ENCODE peak calls at places on chromosomes 7 and 10, in eight cellular contexts. A is substantia nigra; S is neuronal stem cell; D is H54; V is caudate nucleus; L is activated CD4-positive, alpha-beta memory T cell treated with anti-CD3 and anti-CD28 coated beads, Interleukin-2, amount 10 ng/mL, durations not matched to agents 7 days and 5 days; C is GM12892; Y is NCI-H345. H is an unnamed sample.

GRCh38 chr10:120426306-120426705 is 30.7 kb upstream of the PLPP4 start:
- DNase-seq in Y (no peak), D (no peak), V (no peak), C (no peak), A (no peak), L (no peak), S (no peak), H (no peak)

GRCh38 chr7:149716007-149716931 is 57.1 kb downstream of the ZNF467 start:
- DNase-seq in L (no peak), Y (no peak), V (no peak), S (no peak), A (no peak), C (no peak), D (no peak), H (no peak)

GRCh38 chr7:28409716-28410627 is 2.3 kb upstream of the CREB5 start:
- DNase-seq in V (no peak), D (no peak), C (no peak), S (peak), Y (peak), L (no peak), A (peak), H (no peak)

GRCh38 chr7:21497072-21497471 is 45.8 kb upstream of the DNAH11 start:
- DNase-seq in L (no peak), A (no peak), V (no peak), C (no peak), D (peak), Y (no peak), S (no peak), H (no peak)

GRCh38 chr7:151608031-151608551 is 88.4 kb upstream of the RHEB start:
- DNase-seq in C (no peak), S (no peak), V (no peak), D (no peak), L (no peak), A (no peak), Y (no peak), H (no peak)

GRCh38 chr7:130912086-130912909 is 178.3 kb upstream of the KLF14 start:
- DNase-seq in L (no peak), S (no peak), A (no peak), D (no peak), V (no peak), Y (no peak), C (no peak), H (no peak)

GRCh38 chr10:124079864-124080263 is 13.5 kb downstream of the CHST15 start:
- DNase-seq in Y (no peak), D (no peak), C (no peak), S (no peak), V (no peak), A (no peak), L (no peak), H (no peak)

GRCh38 chr7:27210441-27211083 is 10.7 kb upstream of the HOXA13 start:
- DNase-seq in V (no peak), D (no peak), A (peak), Y (no peak), C (no peak), L (peak), S (no peak), H (peak)

GRCh38 chr7:265998-266850 is 23.7 kb upstream of the FOXL3 start:
- DNase-seq in A (no peak), L (no peak), Y (no peak), S (no peak), C (no peak), V (no peak), D (no peak), H (no peak)

GRCh38 chr10:122342293-122343134 is 32.0 kb upstream of the PLEKHA1 start:
- DNase-seq in C (peak), Y (peak), A (peak), L (peak), V (no peak), S (peak), D (peak), H (peak)

GRCh38 chr10:108362306-108362705 is 1197.8 kb upstream of the SORCS1 start:
- DNase-seq in S (no peak), C (no peak), V (no peak), L (no peak), A (no peak), Y (no peak), D (no peak), H (no peak)

GRCh38 chr10:944034-944831 is 12.7 kb upstream of the LARP4B start:
- DNase-seq in D (peak), A (peak), L (peak), V (no peak), Y (no peak), S (no peak), C (no peak), H (no peak)

GRCh38 chr7:72446566-72447462 is 34.7 kb upstream of the CALN1 start:
- DNase-seq in A (no peak), D (no peak), Y (no peak), C (no peak), L (no peak), S (no peak), V (no peak), H (no peak)

GRCh38 chr10:28769147-28769604 is 91.9 kb downstream of the BAMBI start:
- DNase-seq in A (no peak), L (no peak), Y (peak), V (no peak), S (no peak), C (no peak), D (no peak), H (no peak)

GRCh38 chr10:55358539-55358938 is 557.5 kb upstream of the PCDH15 start:
- DNase-seq in S (no peak), Y (no peak), A (no peak), D (no peak), V (no peak), C (no peak), L (no peak), H (no peak)

GRCh38 chr10:132331259-132331955 is 586 bp upstream of the LRRC27 start:
- DNase-seq in C (no peak), Y (no peak), D (no peak), V (no peak), A (no peak), L (no peak), S (no peak), H (no peak)

GRCh38 chr7:25964483-25964961 is 187.5 kb upstream of the NFE2L3 start:
- DNase-seq in V (no peak), Y (no peak), A (no peak), S (no peak), L (no peak), C (no peak), D (no peak), H (no peak)

GRCh38 chr10:50260791-50261281 is 9.5 kb upstream of the ASAH2 start:
- DNase-seq in D (no peak), A (no peak), C (peak), S (no peak), Y (no peak), L (peak), V (no peak), H (no peak)

GRCh38 chr10:61785410-61786105 is 115.9 kb upstream of the ARID5B start:
- DNase-seq in D (no peak), Y (no peak), V (no peak), C (no peak), S (no peak), A (no peak), L (no peak), H (no peak)

GRCh38 chr10:373516-374309 is 238.5 kb downstream of the ZMYND11 start:
- DNase-seq in V (no peak), S (peak), C (no peak), L (no peak), Y (peak), A (no peak), D (no peak), H (no peak)

GRCh38 chr7:20596653-20597052 is 18.8 kb upstream of the ABCB5 start:
- DNase-seq in A (no peak), D (peak), V (no peak), Y (no peak), L (no peak), C (no peak), S (no peak), H (no peak)

GRCh38 chr10:8242295-8242872 is 187.9 kb downstream of the GATA3 start:
- DNase-seq in S (no peak), C (no peak), V (no peak), Y (no peak), A (no peak), D (no peak), L (peak), H (no peak)

GRCh38 chr10:23512355-23513058 is 73.6 kb downstream of the OTUD1 start:
- DNase-seq in Y (no peak), V (no peak), L (no peak), C (no peak), A (no peak), D (peak), S (no peak), H (no peak)

GRCh38 chr7:55165176-55165861 is 146.5 kb downstream of the EGFR start:
- DNase-seq in Y (no peak), L (no peak), D (no peak), V (no peak), C (no peak), A (no peak), S (no peak), H (no peak)

GRCh38 chr10:73931767-73932624 is 21.1 kb downstream of the PLAU start:
- DNase-seq in V (no peak), L (peak), A (no peak), D (peak), Y (no peak), S (no peak), C (peak), H (peak)

GRCh38 chr10:2938869-2939268 is 128.5 kb upstream of the PFKP start:
- DNase-seq in L (no peak), S (no peak), D (no peak), Y (no peak), C (no peak), V (no peak), A (no peak), H (no peak)

GRCh38 chr10:60778978-60779668 is 845 bp downstream of the CDK1 start:
- DNase-seq in Y (peak), A (no peak), D (no peak), L (no peak), C (no peak), V (no peak), S (no peak), H (no peak)

GRCh38 chr7:127189074-127189473 is 63.7 kb downstream of the GRM8 start:
- DNase-seq in C (no peak), V (no peak), Y (peak), S (no peak), A (no peak), L (no peak), D (no peak), H (no peak)

H was measured in 8988T.